ENCODE peak calls at places on chromosomes 12 and 14, in seven cellular contexts. Q is GM12892, J is stomach, P is IMR-90, S is K562, G is lower leg skin, L is prostate gland. K is an unnamed sample.
A peak's percentile ranks its signal among the peaks of the same experiment; 100 is the strongest.

GRCh38 chr12:94707892-94708291 is 57.5 kb upstream of the TMCC3 start:
- DNase-seq in J (no peak), G (no peak), P (peak; percentile 55), L (no peak), Q (no peak), S (no peak), K (no peak)

GRCh38 chr12:109701064-109701463 is 12.6 kb upstream of the FAM222A start:
- DNase-seq in G (no peak), J (no peak), Q (no peak), P (no peak), S (no peak), L (no peak), K (no peak)

GRCh38 chr14:49970474-49971147 is 77.7 kb downstream of the ARF6 start:
- DNase-seq in J (peak; percentile 42), Q (no peak), P (peak; percentile 49), S (peak; percentile 31), L (no peak), G (peak; percentile 80), K (no peak)

GRCh38 chr14:96164861-96165490 is 39.7 kb upstream of the BDKRB2 start:
- DNase-seq in S (no peak), P (peak; percentile 58), L (no peak), G (peak; percentile 68), J (no peak), Q (no peak), K (no peak)

GRCh38 chr14:21647380-21647779 is 6.3 kb upstream of the OR4E2 start:
- DNase-seq in J (no peak), Q (no peak), P (peak; percentile 1), S (no peak), G (no peak), L (peak; percentile 25), K (no peak)

GRCh38 chr14:104664107-104664506 is 25.3 kb upstream of the INF2 start:
- DNase-seq in S (no peak), P (no peak), G (no peak), Q (no peak), L (no peak), J (no peak), K (no peak)

GRCh38 chr12:87216436-87216835 is 812.8 kb downstream of the C12orf50 start:
- DNase-seq in Q (no peak), L (no peak), G (no peak), P (peak; percentile 10), J (no peak), S (no peak), K (no peak)

GRCh38 chr14:92686763-92687427 is 61.5 kb downstream of the LGMN start:
- DNase-seq in J (peak; percentile 86), S (peak; percentile 86), P (peak; percentile 43), G (peak; percentile 96), L (peak; percentile 69), Q (peak; percentile 98), K (peak; percentile 63)

GRCh38 chr12:25794580-25794979 is 163.9 kb upstream of the RASSF8 start:
- DNase-seq in L (no peak), J (no peak), P (peak; percentile 20), Q (no peak), S (no peak), G (no peak), K (no peak)

GRCh38 chr12:129357233-129357632 is 504.0 kb downstream of the GLT1D1 start:
- DNase-seq in L (no peak), G (no peak), J (no peak), P (no peak), S (no peak), Q (no peak), K (no peak)

GRCh38 chr12:81077686-81078441 is at the start of gene ACSS3:
- DNase-seq in S (no peak), L (peak; percentile 49), J (peak; percentile 26), G (peak; percentile 89), Q (no peak), P (no peak), K (peak; percentile 19)

GRCh38 chr12:95412826-95413311 is 61.1 kb upstream of the METAP2 start:
- DNase-seq in G (no peak), Q (no peak), P (peak; percentile 98), L (no peak), J (no peak), S (no peak), K (peak; percentile 47)

GRCh38 chr14:89293349-89293916 is 123.6 kb downstream of the FOXN3 start:
- DNase-seq in S (no peak), J (no peak), P (no peak), L (no peak), Q (no peak), G (no peak), K (no peak)

GRCh38 chr12:96427269-96427729 is 27.1 kb upstream of the CDK17 start:
- DNase-seq in L (no peak), G (peak; percentile 91), J (peak; percentile 33), Q (no peak), S (no peak), P (peak; percentile 100), K (peak; percentile 51)

GRCh38 chr12:47397664-47398281 is 308.1 kb downstream of the RPAP3 start:
- DNase-seq in G (no peak), S (no peak), L (peak; percentile 12), J (no peak), P (peak; percentile 76), Q (no peak), K (peak; percentile 23)

GRCh38 chr12:113416091-113416754 is 6.0 kb upstream of the SDSL start:
- DNase-seq in P (no peak), J (no peak), Q (no peak), L (no peak), G (no peak), S (no peak), K (no peak)

GRCh38 chr12:12665194-12665593 is 30.8 kb downstream of the GPR19 start:
- DNase-seq in S (no peak), L (no peak), G (peak; percentile 40), P (no peak), Q (no peak), J (no peak), K (no peak)

GRCh38 chr14:78985668-78986073 is 815.5 kb downstream of the NRXN3 start:
- DNase-seq in J (no peak), G (no peak), L (no peak), S (no peak), Q (no peak), P (no peak), K (no peak)

GRCh38 chr12:74896186-74896585 is 313.5 kb downstream of the KCNC2 start:
- DNase-seq in P (peak; percentile 42), S (no peak), Q (no peak), J (no peak), L (no peak), G (no peak), K (no peak)

GRCh38 chr12:27779837-27780611 is at the start of the genes KLHL42 and MANSC4:
- DNase-seq in P (peak; percentile 73), G (peak; percentile 91), J (peak; percentile 67), L (peak; percentile 48), S (peak; percentile 81), Q (peak; percentile 64), K (peak; percentile 76)
- TF ChIP-seq POLR2A in P (no peak), G (no peak), J (no peak), L (no peak), S (peak; percentile 56), Q (peak; percentile 78), K (peak; percentile 52)

GRCh38 chr14:24135834-24136683 is at the start of gene PSME1:
- DNase-seq in S (peak; percentile 91), P (peak; percentile 82), G (peak; percentile 98), L (peak; percentile 93), J (peak; percentile 97), Q (peak; percentile 94), K (peak; percentile 59)
- TF ChIP-seq POLR2A in S (peak; percentile 58), P (no peak), G (no peak), L (peak; percentile 78), J (no peak), Q (peak; percentile 78), K (peak; percentile 22)

DNA sequence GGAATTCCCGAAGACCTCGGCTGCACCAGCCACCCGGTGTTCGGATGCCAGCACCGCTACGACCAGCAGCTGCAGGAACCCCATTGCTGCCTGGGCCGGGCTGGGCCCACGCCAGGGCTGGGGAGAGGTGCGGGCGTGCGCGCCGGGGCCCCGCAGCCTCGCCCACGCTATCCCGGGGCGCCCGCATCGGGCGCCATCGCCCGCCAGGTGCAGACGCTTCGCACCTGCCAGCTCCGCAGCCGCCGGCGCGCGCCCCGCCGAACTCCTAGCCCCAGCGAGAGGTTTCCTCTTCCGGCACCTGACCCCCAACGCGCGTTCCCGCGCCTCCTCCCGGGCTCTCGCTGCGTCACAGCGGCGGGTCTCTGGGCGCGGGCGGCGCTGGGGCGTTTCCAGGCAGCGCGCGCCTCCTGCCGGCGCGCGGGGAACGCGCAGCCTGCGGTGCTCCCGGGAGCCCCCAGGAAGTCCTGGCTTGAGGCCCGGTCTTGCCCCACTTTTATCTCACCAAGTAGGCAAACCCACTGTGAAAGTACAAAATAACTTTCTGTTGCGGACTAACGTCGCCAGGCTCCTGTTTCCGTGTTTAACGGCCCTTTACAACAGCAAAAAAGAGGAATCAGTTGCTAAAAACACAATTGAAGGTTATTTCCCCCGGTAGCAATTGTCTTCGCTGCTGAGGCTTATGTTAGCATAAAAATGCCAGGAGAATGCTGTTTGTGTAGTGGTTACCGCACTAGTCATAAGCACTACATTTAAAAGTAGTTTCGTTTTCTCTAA is at the start of gene TM7SF3:
- DNase-seq in S (peak; percentile 91), J (peak; percentile 97), Q (peak; percentile 88), L (peak; percentile 95), G (peak; percentile 98), P (peak; percentile 83), K (peak; percentile 87)
- TF ChIP-seq POLR2A in S (peak; percentile 22), J (no peak), Q (peak; percentile 75), L (peak; percentile 65), G (no peak), P (no peak), K (peak; percentile 41)

GRCh38 chr12:111349748-111350520 is 19.0 kb downstream of the PHETA1 start:
- DNase-seq in S (no peak), G (no peak), L (no peak), J (no peak), Q (no peak), P (no peak), K (no peak)
- TF ChIP-seq POLR2A in S (no peak), G (no peak), L (no peak), J (no peak), Q (no peak), P (no peak), K (no peak)

DNA sequence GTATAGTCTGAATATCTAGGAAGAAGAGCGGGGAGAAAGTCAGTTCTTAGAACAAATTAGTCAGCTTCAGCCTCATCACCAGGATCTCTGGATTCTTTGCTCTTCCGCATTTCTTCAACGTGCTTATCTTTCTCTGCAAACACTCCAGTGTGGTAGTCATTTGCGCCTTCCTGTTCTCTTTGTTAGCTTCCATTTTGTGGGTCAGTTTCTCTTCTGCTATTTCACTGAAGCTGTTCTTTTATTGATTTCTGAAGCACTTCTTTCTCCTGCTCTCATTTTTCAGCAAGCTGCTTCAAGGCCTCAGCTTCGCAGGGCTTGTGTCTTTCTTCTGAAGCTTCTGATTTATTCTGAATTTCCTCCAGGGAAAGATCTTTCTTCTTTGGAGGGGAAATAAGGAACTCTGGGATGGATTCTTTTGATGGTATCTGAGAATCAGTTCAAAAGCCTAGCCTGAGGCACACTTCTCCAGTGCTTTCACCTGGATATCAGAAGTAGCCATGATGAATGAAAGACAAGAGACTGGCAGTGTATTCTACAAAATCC is 13.5 kb downstream of the AMN1 start:
- DNase-seq in L (no peak), G (no peak), Q (peak; percentile 24), P (peak; percentile 33), S (peak; percentile 62), J (no peak), K (no peak)
- TF ChIP-seq POLR2A in L (no peak), G (no peak), Q (peak; percentile 62), P (no peak), S (peak; percentile 90), J (no peak), K (no peak)

K was measured in H54.